ENCODE peak calls at places on chromosomes 5 and 9, in six cellular contexts. X is Peyer's patch, J is esophagus squamous epithelium, F is astrocyte, R is GM23338, E is Panc1. U is an unnamed sample. For H3K4me1, the result is how much of the 10 kb centered on the place peaks cover.

GRCh38 chr9:37197158-37198033 is 77.0 kb downstream of the ZCCHC7 start:
- DNase-seq in J (no peak), X (no peak), F (no peak), E (peak), R (peak), U (no peak)

GRCh38 chr5:172636279-172637050 is 4.6 kb upstream of the NEURL1B start:
- DNase-seq in E (no peak), J (no peak), F (no peak), R (no peak), X (no peak), U (no peak)

GRCh38 chr5:44089419-44090125 is 299.6 kb downstream of the FGF10 start:
- DNase-seq in E (no peak), F (no peak), X (no peak), R (no peak), J (no peak), U (no peak)

GRCh38 chr9:77903666-77904248 is 127.9 kb downstream of the GNAQ start:
- DNase-seq in E (no peak), R (no peak), J (no peak), F (peak), X (no peak), U (no peak)

GRCh38 chr5:82664711-82665110 is 386.6 kb upstream of the RPS23 start:
- DNase-seq in E (no peak), X (no peak), J (no peak), R (no peak), F (no peak), U (no peak)

GRCh38 chr5:180332051-180332517 is 21.1 kb downstream of the GFPT2 start:
- DNase-seq in E (no peak), R (peak), J (no peak), F (peak), X (no peak), U (peak)

GRCh38 chr5:131377785-131378325 is 114.0 kb downstream of the CDC42SE2 start:
- DNase-seq in J (no peak), E (no peak), R (no peak), X (no peak), F (peak), U (no peak)

GRCh38 chr9:14887149-14887548 is 23.1 kb downstream of the FREM1 start:
- DNase-seq in J (no peak), F (no peak), R (no peak), E (no peak), X (no peak), U (no peak)

GRCh38 chr9:99878651-99879050 is 27.8 kb upstream of the STX17 start:
- DNase-seq in J (no peak), F (peak), R (no peak), X (no peak), E (no peak), U (no peak)

GRCh38 chr9:123062306-123063171 is 29.1 kb downstream of the GPR21 start:
- DNase-seq in F (peak), E (no peak), J (no peak), R (no peak), X (no peak), U (no peak)

GRCh38 chr5:140795259-140795641 is 598 bp downstream of the PCDHA2 start:
- DNase-seq in F (no peak), R (peak), X (no peak), J (no peak), E (no peak), U (no peak)

GRCh38 chr9:33140406-33141360 is 26.5 kb downstream of the B4GALT1 start:
- DNase-seq in R (no peak), X (no peak), E (no peak), F (no peak), J (no peak), U (no peak)

GRCh38 chr9:122134822-122135528 is 24.6 kb downstream of the NDUFA8 start:
- DNase-seq in E (no peak), X (no peak), R (peak), F (no peak), J (no peak), U (no peak)

GRCh38 chr5:137605377-137605776 is 106.3 kb upstream of the SPOCK1 start:
- DNase-seq in E (no peak), F (peak), X (no peak), R (peak), J (no peak), U (no peak)

GRCh38 chr5:57176350-57176857 is 2.5 kb downstream of the GPBP1 start:
- DNase-seq in J (no peak), R (no peak), F (peak), E (no peak), X (no peak), U (no peak)

GRCh38 chr9:88478236-88478635 is 56.7 kb upstream of the NXNL2 start:
- DNase-seq in E (no peak), F (peak), X (no peak), R (no peak), J (no peak), U (no peak)

GRCh38 chr9:99326112-99326916 is 104.2 kb downstream of the SEC61B start:
- DNase-seq in J (no peak), X (no peak), R (peak), E (no peak), F (peak), U (no peak)

GRCh38 chr9:14485366-14485765 is 171.4 kb upstream of the NFIB start:
- DNase-seq in E (no peak), X (no peak), F (peak), R (no peak), J (no peak), U (no peak)

GRCh38 chr5:86757824-86758223 is 140.1 kb downstream of the COX7C start:
- DNase-seq in F (peak), J (no peak), R (no peak), X (no peak), E (no peak), U (no peak)

GRCh38 chr5:82821978-82822927 is 254.9 kb downstream of the TMEM167A start:
- DNase-seq in F (peak), E (no peak), R (no peak), X (no peak), J (no peak), U (no peak)

GRCh38 chr9:93123561-93124283 is 10.3 kb downstream of the NINJ1 start:
- DNase-seq in E (no peak), F (no peak), X (peak), J (no peak), R (no peak), U (peak)

GRCh38 chr5:148457183-148457620 is 73.4 kb downstream of the FBXO38 start:
- DNase-seq in R (peak), E (no peak), J (no peak), X (no peak), F (no peak), U (no peak)

GRCh38 chr5:93585054-93585751 is 2.2 kb downstream of the NR2F1 start:
- DNase-seq in X (no peak), F (no peak), R (peak), J (no peak), E (no peak), U (no peak)

GRCh38 chr5:93583799-93584530 is 943 bp downstream of the NR2F1 start:
- DNase-seq in E (no peak), F (no peak), R (peak), X (no peak), J (no peak), U (peak)

GRCh38 chr5:93583525-93583798 is 440 bp downstream of the NR2F1 start:
- DNase-seq in J (no peak), F (no peak), E (no peak), X (no peak), R (no peak), U (no peak)

GRCh38 chr5:93585753-93586385 is 2.8 kb downstream of the NR2F1 start:
- DNase-seq in R (peak), X (no peak), F (no peak), E (no peak), J (no peak), U (no peak)

DNA sequence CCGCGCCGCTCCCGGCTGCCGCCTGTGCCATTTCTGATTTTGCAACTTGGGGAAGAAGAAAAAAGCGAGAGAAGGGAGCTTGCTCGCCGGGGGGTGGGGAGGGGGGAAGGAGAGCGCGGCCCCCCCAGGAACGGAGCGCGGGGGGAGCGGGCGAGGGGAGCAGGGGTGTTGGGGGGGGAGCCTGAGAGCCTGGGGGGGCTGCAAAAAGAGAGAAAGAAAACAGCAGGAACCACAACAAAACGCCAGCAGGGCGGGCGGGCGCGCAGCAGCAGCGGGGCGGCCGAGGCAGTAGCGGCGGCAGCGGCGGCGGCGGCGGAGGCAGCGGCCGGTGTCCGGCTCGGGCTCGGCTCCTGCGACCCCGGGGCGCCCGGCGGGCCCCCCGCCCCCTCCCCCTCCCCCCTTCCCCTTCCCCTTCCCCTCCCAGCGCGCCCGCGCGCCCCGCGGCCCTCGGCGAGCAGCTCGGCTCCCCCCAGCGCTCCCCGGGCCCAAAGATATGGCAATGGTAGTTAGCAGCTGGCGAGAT is 1.6 kb downstream of the NR2F1 start:
- DNase-seq in E (no peak), R (peak), J (no peak), X (peak), F (no peak), U (no peak)
- H3K4me1 ChIP-seq in E (under half), R (under half), J (half or more), X (under half), F (under half), U (under half)

GRCh38 chr5:167821096-167821590 is 470.3 kb upstream of the WWC1 start:
- DNase-seq in R (no peak), J (no peak), X (no peak), F (no peak), E (no peak), U (no peak)
- H3K4me3 ChIP-seq in R (no peak), J (peak), X (no peak), F (no peak), E (no peak), U (no peak)

GRCh38 chr9:128553695-128554094 is 1.3 kb downstream of the SPTAN1 start:
- DNase-seq in X (no peak), J (no peak), R (no peak), E (no peak), F (peak), U (no peak)

GRCh38 chr9:128556276-128556675 is 3.9 kb downstream of the SPTAN1 start:
- DNase-seq in X (no peak), R (no peak), F (no peak), E (no peak), J (no peak), U (no peak)

GRCh38 chr9:128555180-128555721 is 2.9 kb downstream of the SPTAN1 start:
- DNase-seq in E (peak), F (peak), X (no peak), J (no peak), R (peak), U (no peak)

GRCh38 chr9:128552744-128553221 is 396 bp downstream of the SPTAN1 start:
- DNase-seq in J (no peak), E (no peak), F (no peak), R (peak), X (no peak), U (no peak)

DNA sequence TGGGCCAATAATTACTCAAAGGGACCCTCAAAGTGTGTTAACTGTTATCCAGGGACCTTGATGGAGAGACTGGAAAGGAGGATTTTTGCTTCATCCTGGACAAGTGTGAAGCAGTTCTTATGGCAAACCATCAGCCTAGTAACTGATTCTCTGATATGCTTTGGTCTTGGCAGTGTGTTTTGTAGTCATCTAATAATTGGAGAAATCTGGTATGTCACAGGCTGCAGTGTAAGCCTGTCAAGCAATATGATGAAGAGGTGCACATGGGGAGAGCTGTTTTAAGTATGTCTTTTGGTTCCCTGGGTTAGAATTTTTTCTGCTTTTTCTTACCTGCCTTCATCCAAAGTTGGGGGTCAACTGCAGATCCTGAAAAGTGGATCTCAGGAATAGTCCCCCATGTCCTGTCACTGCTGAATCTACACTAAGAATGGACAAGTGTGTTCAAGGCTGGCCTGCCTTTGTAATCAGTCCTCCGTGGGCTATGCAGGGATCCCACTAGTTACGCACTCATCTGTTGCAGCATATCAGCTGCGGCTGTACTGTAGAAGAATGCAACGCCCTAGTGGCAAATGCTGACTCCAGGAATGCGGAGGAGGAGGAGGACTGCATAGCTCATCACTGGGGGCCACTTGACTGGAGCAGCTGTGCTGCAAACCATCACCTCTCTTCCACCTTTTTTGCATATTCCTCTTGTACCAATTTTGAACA is 1.9 kb downstream of the SPTAN1 start:
- DNase-seq in R (peak), F (peak), X (no peak), J (no peak), E (no peak), U (peak)
- H3K4me1 ChIP-seq in R (half or more), F (half or more), X (half or more), J (half or more), E (under half), U (under half)

GRCh38 chr9:113580041-113580953 is 116.8 kb downstream of the RGS3 start:
- DNase-seq in E (no peak), X (peak), F (no peak), J (peak), R (no peak), U (peak)

GRCh38 chr9:113578279-113578865 is 114.8 kb downstream of the RGS3 start:
- DNase-seq in E (no peak), F (peak), R (no peak), X (no peak), J (no peak), U (no peak)

GRCh38 chr9:113578877-113579269 is 115.3 kb downstream of the RGS3 start:
- DNase-seq in F (peak), E (peak), R (no peak), J (peak), X (peak), U (peak)

GRCh38 chr9:113580954-113581311 is 117.4 kb downstream of the RGS3 start:
- DNase-seq in J (no peak), F (no peak), E (no peak), R (no peak), X (no peak), U (no peak)

DNA sequence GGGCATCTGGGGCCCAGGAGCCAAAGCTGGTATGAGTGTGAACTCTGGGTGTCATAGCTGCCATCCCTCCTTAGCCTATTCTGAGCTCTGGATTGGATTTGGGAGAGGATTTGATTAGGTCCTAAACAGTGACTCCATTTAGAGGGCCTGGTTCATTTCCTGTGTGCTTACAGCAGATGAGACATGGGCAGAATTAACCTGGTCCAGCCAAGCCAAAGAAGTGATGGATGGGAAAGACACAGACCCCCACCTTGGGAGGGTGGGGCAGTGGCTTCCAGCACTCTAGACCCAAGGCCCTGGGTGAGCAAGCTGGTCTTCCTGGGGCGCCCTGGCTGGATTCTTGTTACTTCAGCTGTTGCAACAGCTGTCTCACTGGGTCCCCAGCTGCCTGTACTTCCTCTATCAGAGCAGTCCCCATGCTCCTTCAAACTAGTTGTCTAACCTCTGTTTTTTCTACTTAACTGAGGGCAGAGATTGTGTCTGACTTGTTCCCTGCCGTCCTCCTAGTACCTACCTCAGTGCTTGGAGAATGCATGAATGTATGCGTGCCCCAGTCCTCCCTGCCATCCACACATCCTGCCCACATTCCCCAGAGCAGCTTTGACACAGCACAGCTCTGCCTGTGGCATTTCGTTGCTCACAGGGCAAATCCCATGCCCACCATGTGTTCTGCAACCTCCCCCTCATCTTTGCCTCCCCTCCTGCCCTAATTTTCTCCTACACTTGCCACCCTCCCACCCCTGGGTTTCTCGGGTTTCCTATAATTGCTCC is 115.9 kb downstream of the RGS3 start:
- DNase-seq in F (no peak), X (peak), R (no peak), J (peak), E (no peak), U (no peak)
- H3K4me3 ChIP-seq in F (no peak), X (no peak), R (no peak), J (no peak), E (no peak), U (no peak)

DNA sequence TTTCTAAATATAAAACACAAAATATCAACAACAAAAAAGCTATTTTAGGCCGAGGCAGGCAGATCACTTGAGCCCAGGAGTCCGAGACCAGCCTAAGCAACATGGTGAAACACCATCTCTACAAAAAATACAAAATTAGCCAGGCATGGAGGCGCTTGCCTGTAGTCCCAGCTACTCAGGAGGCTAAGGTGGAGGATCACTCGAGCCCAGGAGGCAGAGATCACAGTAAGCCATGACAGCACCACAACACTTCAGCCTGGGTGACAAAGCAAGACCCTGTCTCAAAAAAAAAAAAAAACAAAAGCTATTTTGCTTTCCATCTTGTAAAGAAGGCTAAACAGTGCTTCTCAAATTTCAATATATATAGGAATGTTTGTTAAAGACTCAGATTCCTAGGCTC is 11.3 kb downstream of the C5orf15 start:
- DNase-seq in E (no peak), F (no peak), J (no peak), R (no peak), X (no peak), U (no peak)
- H3K4me1 ChIP-seq in E (under half), F (under half), J (under half), R (under half), X (under half), U (under half)

DNA sequence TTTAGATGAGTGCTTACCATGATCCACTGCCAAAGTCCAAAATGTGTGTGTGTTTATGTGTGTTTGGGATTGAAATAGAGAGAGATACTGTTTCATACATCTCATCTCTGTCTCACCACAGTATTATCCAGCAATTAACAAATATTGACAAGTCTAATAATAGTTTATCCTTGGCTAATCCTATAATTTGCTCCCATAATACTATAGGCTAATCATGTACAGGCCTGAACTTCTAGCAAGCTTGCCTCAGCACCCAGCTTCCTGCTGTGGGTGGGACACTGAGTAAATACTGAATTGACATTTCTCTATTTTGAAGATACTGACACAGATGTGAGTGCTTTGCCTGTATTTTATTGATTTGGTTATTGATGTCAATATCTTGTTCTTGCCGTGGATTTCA is 35.3 kb upstream of the KCNV2 start:
- DNase-seq in F (no peak), X (no peak), J (no peak), R (no peak), E (no peak), U (no peak)
- H3K4me3 ChIP-seq in F (no peak), X (no peak), J (no peak), R (no peak), E (no peak), U (no peak)

DNA sequence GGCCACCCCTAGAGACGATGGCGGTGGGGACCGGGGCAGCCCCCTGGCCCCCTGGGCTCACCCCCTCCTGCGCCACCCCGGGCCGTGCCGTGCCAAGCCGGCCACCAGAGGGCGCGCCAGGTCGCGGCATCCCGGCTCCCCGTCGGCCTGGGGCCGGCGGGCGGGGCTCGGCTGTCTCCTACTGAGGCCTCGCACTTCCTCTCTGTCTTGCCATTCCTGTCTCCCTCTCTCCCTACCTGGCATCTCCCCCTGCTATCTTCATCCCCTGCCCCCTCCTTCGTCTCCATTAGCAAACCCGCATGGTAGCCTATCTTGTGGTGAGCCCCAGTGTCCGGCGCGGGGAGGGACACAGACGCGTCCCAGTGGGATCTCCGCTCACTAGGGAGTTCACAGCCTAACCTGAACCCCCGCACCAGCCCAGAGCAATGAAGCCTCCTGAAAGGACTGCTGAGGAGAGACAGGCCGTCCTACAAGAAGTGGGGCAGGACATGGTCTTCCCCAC is 29.8 kb upstream of the FABP6 start:
- DNase-seq in F (no peak), J (peak), X (peak), R (peak), E (no peak), U (peak)
- H3K4me1 ChIP-seq in F (under half), J (under half), X (under half), R (under half), E (under half), U (under half)

U was measured in pancreas.